ENCODE peak calls at places on chromosome 6, in ten cellular contexts. Q, T, N, I, W, Z, S, H, E and D are unnamed samples.
A peak's percentile ranks its signal among the peaks of the same experiment; 100 is the strongest.

GRCh38 chr6:25366785-25367657 is 87.8 kb downstream of the CARMIL1 start:
- DNase-seq in Q (no peak), T (no peak), N (no peak), I (no peak), W (no peak), Z (no peak), S (no peak), H (no peak), E (no peak), D (no peak)

GRCh38 chr6:56372621-56373020 is 125.2 kb upstream of the COL21A1 start:
- DNase-seq in Q (no peak), T (no peak), N (no peak), I (no peak), W (no peak), Z (no peak), S (no peak), H (no peak), E (no peak), D (no peak)

GRCh38 chr6:42679358-42679757 is 43.0 kb downstream of the PRPH2 start:
- DNase-seq in Q (no peak), T (no peak), N (no peak), I (no peak), W (no peak), Z (no peak), S (no peak), H (no peak), E (no peak), D (no peak)

GRCh38 chr6:88933521-88933920 is 29.9 kb downstream of the RNGTT start:
- DNase-seq in Q (no peak), T (no peak), N (no peak), I (no peak), W (no peak), Z (no peak), S (no peak), H (no peak), E (no peak), D (no peak)

GRCh38 chr6:69339163-69339550 is 457.7 kb downstream of the LMBRD1 start:
- DNase-seq in Q (no peak), T (no peak), N (no peak), I (no peak), W (no peak), Z (no peak), S (no peak), H (no peak), E (no peak), D (no peak)

GRCh38 chr6:31468316-31468715 is 29.6 kb upstream of the MICB start:
- DNase-seq in Q (no peak), T (no peak), N (no peak), I (no peak), W (no peak), Z (no peak), S (no peak), H (no peak), E (no peak), D (no peak)

GRCh38 chr6:26271640-26272090 is 93.3 kb upstream of the BTN3A2 start:
- DNase-seq in Q (no peak), T (no peak), N (no peak), I (no peak), W (no peak), Z (no peak), S (no peak), H (no peak), E (no peak), D (no peak)

GRCh38 chr6:88856566-88856965 is 106.9 kb downstream of the RNGTT start:
- DNase-seq in Q (no peak), T (no peak), N (no peak), I (no peak), W (no peak), Z (no peak), S (no peak), H (no peak), E (no peak), D (no peak)

GRCh38 chr6:132812255-132812732 is 2.1 kb upstream of the RPS12 start:
- DNase-seq in Q (peak; percentile 34), T (no peak), N (no peak), I (no peak), W (peak; percentile 16), Z (no peak), S (no peak), H (no peak), E (no peak), D (no peak)

GRCh38 chr6:3334579-3334978 is 75.8 kb downstream of the PSMG4 start:
- DNase-seq in Q (no peak), T (no peak), N (no peak), I (no peak), W (no peak), Z (no peak), S (no peak), H (no peak), E (no peak), D (no peak)